ENCODE peak calls at places on chromosomes 7 and 10, in seven cellular contexts. J is cardiac fibroblast, R is kidney epithelial cell, P is adrenal gland, A is A549, U is left ventricle myocardium inferior, S is astrocyte of the cerebellum. Y is an unnamed sample.

GRCh38 chr7:7190142-7190541 is 7.8 kb downstream of the C1GALT1 start:
- DNase-seq in J (peak; percentile 85), R (no peak), P (no peak), A (peak; percentile 18), U (no peak), S (no peak), Y (no peak)

GRCh38 chr7:39353615-39354376 is 212.4 kb upstream of the YAE1 start:
- DNase-seq in J (peak; percentile 63), R (peak; percentile 41), P (peak; percentile 32), A (no peak), U (peak; percentile 18), S (peak; percentile 81), Y (peak; percentile 20)

GRCh38 chr10:29651767-29652166 is 17.0 kb upstream of the SVIL start:
- DNase-seq in J (no peak), R (no peak), P (no peak), A (no peak), U (no peak), S (no peak), Y (no peak)

GRCh38 chr7:106284516-106285050 is at the start of gene NAMPT:
- DNase-seq in J (no peak), R (no peak), P (peak; percentile 51), A (no peak), U (peak; percentile 60), S (no peak), Y (peak; percentile 39)

GRCh38 chr7:23216021-23216420 is 30.6 kb upstream of the GPNMB start:
- DNase-seq in J (peak; percentile 11), R (no peak), P (peak; percentile 44), A (no peak), U (peak; percentile 46), S (no peak), Y (no peak)

GRCh38 chr10:116773306-116773705 is 30.9 kb upstream of the HSPA12A start:
- DNase-seq in J (no peak), R (no peak), P (no peak), A (no peak), U (no peak), S (no peak), Y (no peak)

GRCh38 chr10:530717-531116 is 158.8 kb downstream of the DIP2C start:
- DNase-seq in J (no peak), R (no peak), P (no peak), A (no peak), U (no peak), S (no peak), Y (no peak)

GRCh38 chr7:134684165-134684564 is 37.5 kb downstream of the BPGM start:
- DNase-seq in J (no peak), R (no peak), P (no peak), A (no peak), U (no peak), S (no peak), Y (no peak)

GRCh38 chr10:31064334-31064733 is 32.7 kb upstream of the ZNF438 start:
- DNase-seq in J (peak; percentile 73), R (no peak), P (no peak), A (no peak), U (peak; percentile 22), S (peak; percentile 23), Y (no peak)

GRCh38 chr10:63700209-63700934 is 179.2 kb downstream of the REEP3 start:
- DNase-seq in J (peak; percentile 94), R (peak; percentile 94), P (peak; percentile 57), A (peak; percentile 73), U (no peak), S (peak; percentile 93), Y (no peak)

GRCh38 chr7:40876604-40877003 is 741.8 kb downstream of the SUGCT start:
- DNase-seq in J (no peak), R (no peak), P (no peak), A (no peak), U (no peak), S (peak; percentile 67), Y (no peak)

GRCh38 chr10:24882047-24882698 is 70.2 kb downstream of the PRTFDC1 start:
- DNase-seq in J (peak; percentile 93), R (no peak), P (no peak), A (no peak), U (no peak), S (peak; percentile 77), Y (no peak)

GRCh38 chr7:102914585-102914984 is 1.8 kb downstream of the LRRC17 start:
- DNase-seq in J (peak; percentile 97), R (no peak), P (peak; percentile 30), A (no peak), U (peak; percentile 70), S (no peak), Y (peak; percentile 3)

GRCh38 chr10:70937661-70938060 is 49.3 kb upstream of the PCBD1 start:
- DNase-seq in J (no peak), R (no peak), P (no peak), A (no peak), U (no peak), S (no peak), Y (no peak)

GRCh38 chr7:128827248-128827958 is 2.8 kb upstream of the FLNC start:
- DNase-seq in J (peak; percentile 85), R (no peak), P (peak; percentile 39), A (no peak), U (peak; percentile 68), S (no peak), Y (no peak)

GRCh38 chr7:55309040-55309991 is 55.8 kb upstream of the LANCL2 start:
- DNase-seq in J (no peak), R (no peak), P (no peak), A (no peak), U (no peak), S (no peak), Y (no peak)

GRCh38 chr10:131354380-131354779 is 42.9 kb upstream of the TCERG1L start:
- DNase-seq in J (no peak), R (no peak), P (no peak), A (no peak), U (no peak), S (no peak), Y (peak; percentile 49)

GRCh38 chr10:97196213-97197029 is 10.7 kb upstream of the SLIT1 start:
- DNase-seq in J (peak; percentile 50), R (peak; percentile 10), P (peak; percentile 22), A (peak; percentile 67), U (peak; percentile 56), S (peak; percentile 6), Y (peak; percentile 54)

GRCh38 chr7:137206770-137207169 is 136.8 kb downstream of the PTN start:
- DNase-seq in J (no peak), R (no peak), P (no peak), A (no peak), U (no peak), S (no peak), Y (no peak)

GRCh38 chr7:136677456-136678365 is 190.7 kb upstream of the CHRM2 start:
- DNase-seq in J (peak; percentile 52), R (peak; percentile 12), P (no peak), A (no peak), U (no peak), S (peak; percentile 26), Y (peak; percentile 40)

GRCh38 chr7:80060218-80060806 is 74.3 kb upstream of the GNAI1 start:
- DNase-seq in J (peak; percentile 81), R (no peak), P (no peak), A (peak; percentile 71), U (no peak), S (peak; percentile 72), Y (no peak)

GRCh38 chr7:100048680-100049079 is 894 bp upstream of the ZSCAN21 start:
- DNase-seq in J (no peak), R (no peak), P (no peak), A (no peak), U (no peak), S (no peak), Y (no peak)

GRCh38 chr7:100049441-100050291 is at the start of gene ZSCAN21:
- DNase-seq in J (peak; percentile 86), R (no peak), P (peak; percentile 88), A (peak; percentile 79), U (peak; percentile 87), S (peak; percentile 76), Y (peak; percentile 71)

GRCh38 chr7:100051611-100052010 is 2.0 kb downstream of the ZSCAN21 start:
- DNase-seq in J (no peak), R (no peak), P (no peak), A (no peak), U (no peak), S (no peak), Y (no peak)

GRCh38 chr7:100057006-100057405 is 7.4 kb downstream of the ZSCAN21 start:
- DNase-seq in J (no peak), R (no peak), P (no peak), A (no peak), U (no peak), S (no peak), Y (no peak)

DNA sequence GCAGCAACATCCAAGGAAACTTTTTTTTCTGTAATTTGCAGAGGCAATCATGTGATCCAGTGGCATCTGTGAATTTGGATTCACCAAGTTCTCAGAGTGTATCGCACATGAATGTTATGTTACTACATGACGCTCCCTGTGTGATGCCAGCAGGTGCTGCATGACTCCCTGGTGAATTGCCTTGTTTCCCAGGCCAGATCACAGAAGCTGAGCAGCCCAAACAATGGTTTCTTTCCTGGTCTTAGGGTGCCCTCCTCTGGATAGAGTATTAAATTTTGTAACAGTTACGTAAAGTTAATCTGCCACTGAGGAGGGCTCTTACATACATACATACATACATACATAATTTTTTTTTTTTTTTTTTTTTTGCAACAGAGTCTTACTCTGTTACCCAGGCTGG is 3.6 kb downstream of the ZSCAN21 start:
- DNase-seq in J (peak; percentile 73), R (no peak), P (peak; percentile 78), A (peak; percentile 77), U (no peak), S (peak; percentile 58), Y (no peak)
- TF ChIP-seq CTCF in J (peak; percentile 13), R (no peak), P (peak; percentile 70), A (peak; percentile 45), U (peak; percentile 23), S (peak; percentile 7), Y (peak; percentile 63)

GRCh38 chr10:119608316-119609155 is 11.8 kb upstream of the TIAL1 start:
- DNase-seq in J (no peak), R (no peak), P (peak; percentile 65), A (peak; percentile 62), U (peak; percentile 32), S (no peak), Y (peak; percentile 18)
- TF ChIP-seq CTCF in J (peak; percentile 76), R (peak; percentile 91), P (peak; percentile 55), A (peak; percentile 90), U (peak; percentile 76), S (peak; percentile 83), Y (peak; percentile 66)

DNA sequence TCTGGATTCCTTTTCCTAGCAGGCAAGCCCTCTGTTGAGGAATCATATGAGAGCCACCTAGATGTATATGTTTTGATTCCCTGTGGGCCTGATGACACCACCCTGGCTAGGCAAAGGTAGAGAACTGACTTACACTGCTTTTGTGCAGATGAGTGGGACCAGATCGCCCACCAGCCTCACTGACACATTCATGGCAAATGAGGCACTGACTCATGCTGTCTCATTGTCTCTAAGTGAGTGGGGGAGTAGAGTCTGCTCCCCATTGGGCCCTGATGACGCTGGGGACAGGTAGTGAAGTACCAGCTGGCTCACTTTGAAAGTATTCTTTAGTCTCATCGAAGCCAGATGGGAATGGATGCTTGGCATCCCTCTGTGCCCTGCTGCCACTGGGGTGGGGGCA is 326.3 kb downstream of the ABCA13 start:
- DNase-seq in J (no peak), R (no peak), P (no peak), A (no peak), U (no peak), S (no peak), Y (no peak)
- TF ChIP-seq CTCF in J (no peak), R (no peak), P (no peak), A (no peak), U (no peak), S (no peak), Y (no peak)

DNA sequence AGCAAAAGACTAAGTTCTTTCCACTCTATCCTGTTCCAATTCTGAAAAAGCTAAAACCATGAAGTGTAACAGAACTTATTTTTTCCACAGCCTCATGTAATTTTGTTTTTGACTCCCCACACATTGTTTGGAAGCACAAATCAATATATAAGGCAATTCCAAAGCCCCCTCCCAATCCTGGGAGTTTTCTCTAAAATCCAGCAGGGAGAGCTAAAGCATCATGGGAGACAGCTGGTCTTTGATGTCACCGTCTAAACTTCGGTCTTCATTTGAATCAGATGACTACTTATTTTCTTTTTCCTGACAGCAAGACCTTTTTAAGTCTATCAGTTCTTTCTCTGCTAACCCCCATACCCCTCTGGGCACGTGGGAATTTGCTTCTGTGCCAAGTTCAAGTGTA is 33.3 kb upstream of the PON1 start:
- DNase-seq in J (no peak), R (no peak), P (no peak), A (no peak), U (no peak), S (no peak), Y (no peak)
- TF ChIP-seq CTCF in J (no peak), R (no peak), P (peak; percentile 35), A (no peak), U (peak; percentile 20), S (no peak), Y (peak; percentile 12)

Y was measured in neural crest cell.